ENCODE peak calls at places on chromosomes 12 and 14, in ten cellular contexts. D is left cardiac atrium; J is stimulated activated CD8-positive, alpha-beta memory T cell treated with anti-CD3 and anti-CD28 coated beads, Interleukin-4, amount 100 ng/mL, for 24 hours; N is stomach; G is cardiac septum; O is progenitor cell of endocrine pancreas; P is HFFc6; R is HEK293T; Z is lung; I is left ventricle myocardium superior. T is an unnamed sample.

GRCh38 chr12:108634225-108634795 is 616 bp upstream of the SELPLG start:
- DNase-seq in D (no peak), J (no peak), N (peak; percentile 34), G (peak; percentile 92), O (no peak), P (no peak), R (no peak), Z (peak; percentile 58), I (no peak), T (no peak)

GRCh38 chr14:61280526-61281185 is 482 bp downstream of the TMEM30B start:
- DNase-seq in D (peak; percentile 78), J (peak; percentile 65), N (peak; percentile 74), G (peak; percentile 77), O (peak; percentile 57), P (no peak), R (no peak), Z (peak; percentile 74), I (peak; percentile 78), T (no peak)

GRCh38 chr12:122035292-122035691 is 13.6 kb downstream of the BCL7A start:
- DNase-seq in D (no peak), J (no peak), N (peak; percentile 59), G (no peak), O (no peak), P (no peak), R (no peak), Z (peak; percentile 82), I (no peak), T (no peak)

GRCh38 chr12:25708661-25709060 is 155.6 kb upstream of the LMNTD1 start:
- DNase-seq in D (no peak), J (no peak), N (no peak), G (no peak), O (no peak), P (no peak), R (no peak), Z (no peak), I (no peak), T (no peak)

GRCh38 chr12:11758838-11759509 is 109.5 kb downstream of the ETV6 start:
- DNase-seq in D (peak; percentile 37), J (no peak), N (no peak), G (no peak), O (no peak), P (no peak), R (no peak), Z (no peak), I (no peak), T (no peak)

GRCh38 chr12:22334696-22335290 is at the start of gene ST8SIA1:
- DNase-seq in D (peak; percentile 53), J (no peak), N (peak; percentile 33), G (no peak), O (peak; percentile 54), P (no peak), R (peak; percentile 29), Z (no peak), I (peak; percentile 66), T (peak; percentile 54)

GRCh38 chr12:65836419-65837197 is 12.3 kb downstream of the HMGA2 start:
- DNase-seq in D (no peak), J (no peak), N (no peak), G (no peak), O (no peak), P (no peak), R (no peak), Z (no peak), I (no peak), T (no peak)

GRCh38 chr14:58501214-58501816 is 73.8 kb downstream of the KIAA0586 start:
- DNase-seq in D (no peak), J (no peak), N (no peak), G (no peak), O (no peak), P (peak; percentile 63), R (peak; percentile 43), Z (no peak), I (no peak), T (peak; percentile 42)

GRCh38 chr12:109579639-109580038 is 6.0 kb downstream of the MVK start:
- DNase-seq in D (no peak), J (no peak), N (no peak), G (no peak), O (no peak), P (no peak), R (no peak), Z (no peak), I (no peak), T (no peak)

GRCh38 chr14:66746316-66747006 is 238.5 kb downstream of the GPHN start:
- DNase-seq in D (no peak), J (no peak), N (no peak), G (no peak), O (no peak), P (peak; percentile 51), R (peak; percentile 30), Z (no peak), I (no peak), T (peak; percentile 4)

GRCh38 chr14:64764641-64765520 is 60.7 kb downstream of the PLEKHG3 start:
- DNase-seq in D (peak; percentile 75), J (peak; percentile 51), N (peak; percentile 77), G (peak; percentile 85), O (peak; percentile 70), P (peak; percentile 62), R (peak; percentile 85), Z (peak; percentile 63), I (peak; percentile 81), T (peak; percentile 86)

GRCh38 chr12:8566525-8566924 is 25.8 kb upstream of the CLEC4E start:
- DNase-seq in D (no peak), J (no peak), N (no peak), G (no peak), O (no peak), P (no peak), R (no peak), Z (no peak), I (no peak), T (no peak)

GRCh38 chr12:107558141-107558815 is 127.3 kb upstream of the PWP1 start:
- DNase-seq in D (no peak), J (no peak), N (no peak), G (no peak), O (no peak), P (no peak), R (no peak), Z (no peak), I (no peak), T (no peak)

GRCh38 chr12:112130461-112130998 is 5.2 kb downstream of the TRAFD1 start:
- DNase-seq in D (no peak), J (no peak), N (no peak), G (no peak), O (no peak), P (peak; percentile 7), R (no peak), Z (no peak), I (no peak), T (no peak)

GRCh38 chr12:5165296-5165970 is 121.8 kb downstream of the KCNA5 start:
- DNase-seq in D (no peak), J (no peak), N (no peak), G (no peak), O (no peak), P (no peak), R (no peak), Z (no peak), I (no peak), T (no peak)

GRCh38 chr12:26233620-26234019 is 38.2 kb downstream of the SSPN start:
- DNase-seq in D (no peak), J (no peak), N (no peak), G (no peak), O (no peak), P (peak; percentile 3), R (no peak), Z (no peak), I (no peak), T (no peak)

GRCh38 chr12:11568762-11569478 is 80.6 kb upstream of the ETV6 start:
- DNase-seq in D (no peak), J (no peak), N (no peak), G (no peak), O (no peak), P (no peak), R (no peak), Z (no peak), I (no peak), T (no peak)

T was measured in neuronal stem cell.